ENCODE peak calls at places on chromosome 2, in seven cellular contexts. One of them, this sample, is unnamed.

GRCh38 chr2:45169339-45170190 is 160.3 kb upstream of the SIX2 start:
- DNase-seq in upper lobe of left lung: no peak
- DNase-seq in IMR-90: no peak
- DNase-seq in pancreas: peak; percentile 80
- DNase-seq in sigmoid colon: no peak
- DNase-seq in GM23248: peak; percentile 58
- DNase-seq in left ventricle myocardium inferior: no peak
- DNase-seq in this sample: no peak

GRCh38 chr2:134926231-134926931 is 7.8 kb downstream of the CCNT2 start:
- DNase-seq in pancreas: no peak
- DNase-seq in left ventricle myocardium inferior: no peak
- DNase-seq in GM23248: peak; percentile 7
- DNase-seq in sigmoid colon: no peak
- DNase-seq in upper lobe of left lung: no peak
- DNase-seq in IMR-90: peak; percentile 20
- DNase-seq in this sample: no peak

GRCh38 chr2:206004004-206004693 is 81.8 kb downstream of the INO80D start:
- DNase-seq in upper lobe of left lung: peak; percentile 30
- DNase-seq in IMR-90: peak; percentile 18
- DNase-seq in pancreas: no peak
- DNase-seq in left ventricle myocardium inferior: no peak
- DNase-seq in sigmoid colon: no peak
- DNase-seq in GM23248: no peak
- DNase-seq in this sample: no peak

GRCh38 chr2:120222186-120223033 is 790 bp downstream of the TMEM185B start:
- DNase-seq in GM23248: no peak
- DNase-seq in sigmoid colon: no peak
- DNase-seq in IMR-90: no peak
- DNase-seq in upper lobe of left lung: no peak
- DNase-seq in left ventricle myocardium inferior: peak; percentile 8
- DNase-seq in pancreas: peak; percentile 76
- DNase-seq in this sample: no peak

GRCh38 chr2:101698419-101699190 is 1.1 kb downstream of the MAP4K4 start:
- DNase-seq in pancreas: no peak
- DNase-seq in upper lobe of left lung: no peak
- DNase-seq in sigmoid colon: no peak
- DNase-seq in GM23248: peak; percentile 62
- DNase-seq in IMR-90: no peak
- DNase-seq in left ventricle myocardium inferior: no peak
- DNase-seq in this sample: no peak

GRCh38 chr2:160701822-160702221 is 208.2 kb upstream of the RBMS1 start:
- DNase-seq in GM23248: no peak
- DNase-seq in IMR-90: no peak
- DNase-seq in sigmoid colon: no peak
- DNase-seq in pancreas: no peak
- DNase-seq in upper lobe of left lung: no peak
- DNase-seq in left ventricle myocardium inferior: no peak
- DNase-seq in this sample: no peak

GRCh38 chr2:79235135-79235534 is 75.6 kb upstream of the REG3A start:
- DNase-seq in sigmoid colon: no peak
- DNase-seq in left ventricle myocardium inferior: no peak
- DNase-seq in upper lobe of left lung: no peak
- DNase-seq in IMR-90: no peak
- DNase-seq in pancreas: no peak
- DNase-seq in GM23248: peak; percentile 2
- DNase-seq in this sample: no peak

GRCh38 chr2:200787351-200788128 is 24.2 kb upstream of the BZW1 start:
- DNase-seq in left ventricle myocardium inferior: no peak
- DNase-seq in IMR-90: peak; percentile 98
- DNase-seq in pancreas: no peak
- DNase-seq in sigmoid colon: no peak
- DNase-seq in upper lobe of left lung: no peak
- DNase-seq in GM23248: peak; percentile 94
- DNase-seq in this sample: no peak

GRCh38 chr2:8753609-8754008 is 71.8 kb downstream of the ID2 start:
- DNase-seq in sigmoid colon: no peak
- DNase-seq in IMR-90: no peak
- DNase-seq in left ventricle myocardium inferior: no peak
- DNase-seq in GM23248: no peak
- DNase-seq in pancreas: no peak
- DNase-seq in upper lobe of left lung: no peak
- DNase-seq in this sample: no peak

GRCh38 chr2:27217173-27218121 is at the start of gene CAD:
- DNase-seq in left ventricle myocardium inferior: peak; percentile 89
- DNase-seq in GM23248: peak; percentile 97
- DNase-seq in pancreas: peak; percentile 94
- DNase-seq in IMR-90: peak; percentile 75
- DNase-seq in sigmoid colon: peak; percentile 93
- DNase-seq in upper lobe of left lung: peak; percentile 92
- DNase-seq in this sample: peak; percentile 82

GRCh38 chr2:27220091-27220490 is 2.9 kb downstream of the CAD start:
- DNase-seq in GM23248: no peak
- DNase-seq in sigmoid colon: no peak
- DNase-seq in left ventricle myocardium inferior: no peak
- DNase-seq in upper lobe of left lung: no peak
- DNase-seq in IMR-90: no peak
- DNase-seq in pancreas: no peak
- DNase-seq in this sample: no peak

GRCh38 chr2:27216416-27217137 is 592 bp upstream of the CAD start:
- DNase-seq in GM23248: no peak
- DNase-seq in IMR-90: no peak
- DNase-seq in pancreas: no peak
- DNase-seq in sigmoid colon: peak; percentile 30
- DNase-seq in upper lobe of left lung: no peak
- DNase-seq in left ventricle myocardium inferior: no peak
- DNase-seq in this sample: no peak

GRCh38 chr2:27221166-27221565 is 4.0 kb downstream of the CAD start:
- DNase-seq in IMR-90: no peak
- DNase-seq in GM23248: no peak
- DNase-seq in pancreas: no peak
- DNase-seq in left ventricle myocardium inferior: no peak
- DNase-seq in upper lobe of left lung: no peak
- DNase-seq in sigmoid colon: peak; percentile 45
- DNase-seq in this sample: no peak

DNA sequence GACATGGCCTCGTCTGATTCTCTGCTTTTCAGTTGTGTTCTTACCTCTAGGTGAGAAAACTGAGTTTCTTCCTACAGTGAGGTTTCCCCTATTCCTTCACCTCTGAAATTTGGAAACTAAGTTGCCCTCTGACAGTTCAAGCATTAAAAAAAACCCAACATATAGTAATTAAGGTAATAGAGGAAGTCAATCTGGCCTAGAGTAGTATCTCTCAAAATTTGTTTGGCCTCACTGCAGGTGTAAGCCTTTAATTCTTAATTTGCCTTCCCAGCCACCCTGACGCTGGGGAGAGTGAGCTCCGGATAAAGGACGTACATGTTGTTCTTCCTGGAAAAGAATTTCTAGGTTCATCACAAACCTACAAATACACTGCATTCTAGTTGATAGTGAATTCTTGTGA is 1.4 kb downstream of the CAD start:
- DNase-seq in left ventricle myocardium inferior: no peak
- DNase-seq in upper lobe of left lung: no peak
- DNase-seq in pancreas: no peak
- DNase-seq in sigmoid colon: peak; percentile 12
- DNase-seq in IMR-90: no peak
- DNase-seq in GM23248: no peak
- DNase-seq in this sample: no peak
- H3K4me3 ChIP-seq in left ventricle myocardium inferior: no peak overlapping the region
- H3K4me3 ChIP-seq in upper lobe of left lung: no peak overlapping the region
- H3K4me3 ChIP-seq in pancreas: peak overlapping the region; percentile 76
- H3K4me3 ChIP-seq in sigmoid colon: no peak overlapping the region
- H3K4me3 ChIP-seq in IMR-90: no peak overlapping the region
- H3K4me3 ChIP-seq in GM23248: peak overlapping the region; percentile 81
- H3K4me3 ChIP-seq in this sample: no peak overlapping the region

GRCh38 chr2:215313219-215313656 is 1.4 kb downstream of the ATIC start:
- DNase-seq in left ventricle myocardium inferior: no peak
- DNase-seq in pancreas: no peak
- DNase-seq in IMR-90: no peak
- DNase-seq in sigmoid colon: no peak
- DNase-seq in GM23248: no peak
- DNase-seq in upper lobe of left lung: no peak
- DNase-seq in this sample: no peak
- H3K36me3 ChIP-seq in left ventricle myocardium inferior: peaks cover 18% of the 10 kb centered on the region
- H3K36me3 ChIP-seq in pancreas: no peaks in the 10 kb centered on the region
- H3K36me3 ChIP-seq in IMR-90: peaks cover 4% of the 10 kb centered on the region
- H3K36me3 ChIP-seq in sigmoid colon: peaks cover 21% of the 10 kb centered on the region
- H3K36me3 ChIP-seq in GM23248: peaks cover 19% of the 10 kb centered on the region
- H3K36me3 ChIP-seq in upper lobe of left lung: no peaks in the 10 kb centered on the region
- H3K36me3 ChIP-seq in this sample: no peaks in the 10 kb centered on the region

GRCh38 chr2:196249860-196250259 is 78.5 kb upstream of the STK17B start:
- DNase-seq in IMR-90: peak; percentile 68
- DNase-seq in GM23248: peak; percentile 63
- DNase-seq in upper lobe of left lung: peak; percentile 71
- DNase-seq in sigmoid colon: no peak
- DNase-seq in pancreas: no peak
- DNase-seq in left ventricle myocardium inferior: no peak
- DNase-seq in this sample: no peak
- H3K4me3 ChIP-seq in IMR-90: no peak overlapping the region
- H3K4me3 ChIP-seq in GM23248: no peak overlapping the region
- H3K4me3 ChIP-seq in upper lobe of left lung: no peak overlapping the region
- H3K4me3 ChIP-seq in sigmoid colon: no peak overlapping the region
- H3K4me3 ChIP-seq in pancreas: no peak overlapping the region
- H3K4me3 ChIP-seq in left ventricle myocardium inferior: no peak overlapping the region
- H3K4me3 ChIP-seq in this sample: no peak overlapping the region

GRCh38 chr2:47459021-47459420 is 56.1 kb downstream of the MSH2 start:
- DNase-seq in pancreas: no peak
- DNase-seq in IMR-90: no peak
- DNase-seq in upper lobe of left lung: no peak
- DNase-seq in left ventricle myocardium inferior: no peak
- DNase-seq in sigmoid colon: no peak
- DNase-seq in GM23248: no peak
- DNase-seq in this sample: no peak
- H3K36me3 ChIP-seq in pancreas: no peaks in the 10 kb centered on the region
- H3K36me3 ChIP-seq in IMR-90: peaks cover 4% of the 10 kb centered on the region
- H3K36me3 ChIP-seq in upper lobe of left lung: no peaks in the 10 kb centered on the region
- H3K36me3 ChIP-seq in left ventricle myocardium inferior: peaks cover 17% of the 10 kb centered on the region
- H3K36me3 ChIP-seq in sigmoid colon: peaks cover 12% of the 10 kb centered on the region
- H3K36me3 ChIP-seq in GM23248: peaks cover 13% of the 10 kb centered on the region
- H3K36me3 ChIP-seq in this sample: no peaks in the 10 kb centered on the region

GRCh38 chr2:86186431-86186830 is 8.8 kb downstream of the IMMT start:
- DNase-seq in IMR-90: no peak
- DNase-seq in sigmoid colon: no peak
- DNase-seq in GM23248: no peak
- DNase-seq in left ventricle myocardium inferior: no peak
- DNase-seq in upper lobe of left lung: no peak
- DNase-seq in pancreas: no peak
- DNase-seq in this sample: no peak
- H3K4me3 ChIP-seq in IMR-90: no peak overlapping the region
- H3K4me3 ChIP-seq in sigmoid colon: no peak overlapping the region
- H3K4me3 ChIP-seq in GM23248: no peak overlapping the region
- H3K4me3 ChIP-seq in left ventricle myocardium inferior: no peak overlapping the region
- H3K4me3 ChIP-seq in upper lobe of left lung: no peak overlapping the region
- H3K4me3 ChIP-seq in pancreas: no peak overlapping the region
- H3K4me3 ChIP-seq in this sample: no peak overlapping the region

GRCh38 chr2:64581018-64581417 is 56.9 kb downstream of the AFTPH start:
- DNase-seq in upper lobe of left lung: no peak
- DNase-seq in GM23248: no peak
- DNase-seq in IMR-90: no peak
- DNase-seq in pancreas: no peak
- DNase-seq in sigmoid colon: no peak
- DNase-seq in left ventricle myocardium inferior: no peak
- DNase-seq in this sample: no peak
- H3K36me3 ChIP-seq in upper lobe of left lung: peaks cover 9% of the 10 kb centered on the region
- H3K36me3 ChIP-seq in GM23248: peaks cover 15% of the 10 kb centered on the region
- H3K36me3 ChIP-seq in IMR-90: peaks cover 5% of the 10 kb centered on the region
- H3K36me3 ChIP-seq in pancreas: peaks cover 6% of the 10 kb centered on the region
- H3K36me3 ChIP-seq in sigmoid colon: peaks cover 66% of the 10 kb centered on the region
- H3K36me3 ChIP-seq in left ventricle myocardium inferior: peaks cover 43% of the 10 kb centered on the region
- H3K36me3 ChIP-seq in this sample: no peaks in the 10 kb centered on the region

DNA sequence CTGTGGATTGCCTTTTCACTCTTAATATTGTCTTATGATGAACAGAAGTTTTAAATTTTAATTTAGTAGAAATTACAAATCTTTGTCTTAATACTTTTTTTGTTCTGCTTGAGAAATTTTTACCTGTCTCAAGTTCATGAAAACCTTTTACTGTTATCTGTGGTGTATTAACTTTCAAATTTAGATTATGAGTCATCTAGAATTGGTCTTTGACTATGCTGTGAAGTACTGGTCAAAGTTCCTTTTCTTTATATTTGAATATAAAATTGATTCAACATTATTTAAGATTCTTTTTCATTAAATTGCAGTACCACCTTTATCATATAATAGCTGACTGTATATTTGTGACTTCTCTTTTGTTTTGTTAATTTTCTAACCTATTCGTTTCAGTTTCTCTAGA is 1385.5 kb upstream of the ZEB2 start:
- DNase-seq in sigmoid colon: no peak
- DNase-seq in IMR-90: no peak
- DNase-seq in left ventricle myocardium inferior: no peak
- DNase-seq in upper lobe of left lung: no peak
- DNase-seq in GM23248: no peak
- DNase-seq in pancreas: no peak
- DNase-seq in this sample: no peak
- H3K4me3 ChIP-seq in sigmoid colon: no peak overlapping the region
- H3K4me3 ChIP-seq in IMR-90: no peak overlapping the region
- H3K4me3 ChIP-seq in left ventricle myocardium inferior: no peak overlapping the region
- H3K4me3 ChIP-seq in upper lobe of left lung: no peak overlapping the region
- H3K4me3 ChIP-seq in GM23248: no peak overlapping the region
- H3K4me3 ChIP-seq in pancreas: no peak overlapping the region
- H3K4me3 ChIP-seq in this sample: no peak overlapping the region

This sample was measured in breast epithelium.